ENCODE peak calls at places on chromosome 1, in five cellular contexts. One of them, this sample, is unnamed. For H3K9me3, the result is how much of the 10 kb centered on the place peaks cover.

GRCh38 chr1:236507022-236507700 is 16.6 kb upstream of the LGALS8 start:
- DNase-seq in uterus: no peak
- DNase-seq in left lung: no peak
- DNase-seq in body of pancreas: peak
- DNase-seq in ovary: no peak
- DNase-seq in this sample: no peak

GRCh38 chr1:244100691-244101453 is 49.8 kb downstream of the ZBTB18 start:
- DNase-seq in uterus: no peak
- DNase-seq in left lung: no peak
- DNase-seq in ovary: no peak
- DNase-seq in body of pancreas: no peak
- DNase-seq in this sample: no peak

GRCh38 chr1:161031874-161032273 is 6.9 kb downstream of the TSTD1 start:
- DNase-seq in body of pancreas: no peak
- DNase-seq in ovary: no peak
- DNase-seq in uterus: no peak
- DNase-seq in left lung: no peak
- DNase-seq in this sample: no peak

GRCh38 chr1:22053018-22053860 is 730 bp downstream of the CDC42 start:
- DNase-seq in ovary: peak
- DNase-seq in left lung: peak
- DNase-seq in uterus: peak
- DNase-seq in body of pancreas: peak
- DNase-seq in this sample: no peak

GRCh38 chr1:172321429-172321828 is 99.1 kb upstream of the C1orf105 start:
- DNase-seq in ovary: no peak
- DNase-seq in body of pancreas: no peak
- DNase-seq in left lung: no peak
- DNase-seq in uterus: no peak
- DNase-seq in this sample: no peak

GRCh38 chr1:59025201-59025600 is 241.4 kb upstream of the JUN start:
- DNase-seq in ovary: no peak
- DNase-seq in left lung: no peak
- DNase-seq in body of pancreas: no peak
- DNase-seq in uterus: no peak
- DNase-seq in this sample: no peak

GRCh38 chr1:181038399-181038873 is 4.7 kb downstream of the MR1 start:
- DNase-seq in left lung: no peak
- DNase-seq in body of pancreas: peak
- DNase-seq in ovary: no peak
- DNase-seq in uterus: peak
- DNase-seq in this sample: no peak

GRCh38 chr1:154154534-154155181 is at the start of gene NUP210L:
- DNase-seq in uterus: peak
- DNase-seq in left lung: peak
- DNase-seq in ovary: peak
- DNase-seq in body of pancreas: peak
- DNase-seq in this sample: peak

GRCh38 chr1:204255225-204255624 is 41.4 kb upstream of the GOLT1A start:
- DNase-seq in ovary: no peak
- DNase-seq in uterus: no peak
- DNase-seq in left lung: no peak
- DNase-seq in body of pancreas: no peak
- DNase-seq in this sample: no peak

DNA sequence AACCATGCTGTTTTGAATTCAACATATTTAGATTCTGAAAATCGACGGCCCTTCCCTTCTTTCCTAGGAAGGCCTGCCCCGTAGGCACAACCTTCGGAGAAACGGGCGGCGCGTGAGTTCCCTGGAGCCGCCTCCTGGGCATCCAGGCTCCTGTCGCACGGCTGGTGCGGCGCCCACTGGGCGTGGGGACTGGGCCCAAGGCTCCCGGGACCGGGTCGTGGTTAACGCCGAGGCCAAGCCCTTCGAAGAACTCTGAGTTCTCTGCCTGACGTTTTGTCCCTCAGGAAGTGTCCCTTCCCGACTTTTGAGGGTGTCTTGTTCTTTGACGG is 19.2 kb upstream of the TBX15 start:
- DNase-seq in ovary: no peak
- DNase-seq in body of pancreas: no peak
- DNase-seq in left lung: no peak
- DNase-seq in uterus: no peak
- DNase-seq in this sample: no peak
- H3K4me3 ChIP-seq in ovary: no peak
- H3K4me3 ChIP-seq in body of pancreas: no peak
- H3K4me3 ChIP-seq in left lung: no peak
- H3K4me3 ChIP-seq in uterus: no peak
- H3K4me3 ChIP-seq in this sample: peak

DNA sequence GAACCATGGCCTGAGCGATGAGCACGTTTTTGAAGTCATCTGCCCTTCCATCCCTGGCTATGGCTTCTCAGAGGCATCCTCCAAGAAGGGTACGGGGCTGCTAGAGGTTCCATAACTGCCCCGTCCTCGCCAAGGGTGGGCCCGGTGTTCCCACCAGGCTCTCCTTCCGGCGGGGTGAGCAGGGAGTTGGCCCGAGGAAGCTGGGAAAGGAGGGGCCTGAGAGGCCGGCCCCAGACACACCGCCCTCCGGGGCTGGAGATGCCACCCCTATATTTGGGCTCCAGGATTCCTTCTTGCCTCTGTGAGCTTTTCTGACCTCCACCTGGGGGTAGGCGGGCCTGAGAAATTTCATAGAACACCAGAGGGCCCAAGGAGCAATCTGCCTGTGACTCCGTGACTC is 28.9 kb downstream of the EPHX1 start:
- DNase-seq in body of pancreas: no peak
- DNase-seq in left lung: peak
- DNase-seq in ovary: no peak
- DNase-seq in uterus: no peak
- DNase-seq in this sample: no peak
- H3K9me3 ChIP-seq in body of pancreas: under half
- H3K9me3 ChIP-seq in left lung: under half
- H3K9me3 ChIP-seq in ovary: under half
- H3K9me3 ChIP-seq in uterus: under half
- H3K9me3 ChIP-seq in this sample: under half

GRCh38 chr1:5865056-5865455 is 127.2 kb downstream of the NPHP4 start:
- DNase-seq in uterus: no peak
- DNase-seq in left lung: no peak
- DNase-seq in body of pancreas: no peak
- DNase-seq in ovary: no peak
- DNase-seq in this sample: no peak

GRCh38 chr1:5873556-5873955 is 118.7 kb downstream of the NPHP4 start:
- DNase-seq in ovary: no peak
- DNase-seq in left lung: peak
- DNase-seq in body of pancreas: no peak
- DNase-seq in uterus: no peak
- DNase-seq in this sample: no peak

GRCh38 chr1:5865774-5866173 is 126.5 kb downstream of the NPHP4 start:
- DNase-seq in body of pancreas: no peak
- DNase-seq in ovary: no peak
- DNase-seq in uterus: no peak
- DNase-seq in left lung: no peak
- DNase-seq in this sample: no peak

GRCh38 chr1:5872886-5873285 is 119.3 kb downstream of the NPHP4 start:
- DNase-seq in left lung: peak
- DNase-seq in ovary: no peak
- DNase-seq in uterus: no peak
- DNase-seq in body of pancreas: no peak
- DNase-seq in this sample: no peak

DNA sequence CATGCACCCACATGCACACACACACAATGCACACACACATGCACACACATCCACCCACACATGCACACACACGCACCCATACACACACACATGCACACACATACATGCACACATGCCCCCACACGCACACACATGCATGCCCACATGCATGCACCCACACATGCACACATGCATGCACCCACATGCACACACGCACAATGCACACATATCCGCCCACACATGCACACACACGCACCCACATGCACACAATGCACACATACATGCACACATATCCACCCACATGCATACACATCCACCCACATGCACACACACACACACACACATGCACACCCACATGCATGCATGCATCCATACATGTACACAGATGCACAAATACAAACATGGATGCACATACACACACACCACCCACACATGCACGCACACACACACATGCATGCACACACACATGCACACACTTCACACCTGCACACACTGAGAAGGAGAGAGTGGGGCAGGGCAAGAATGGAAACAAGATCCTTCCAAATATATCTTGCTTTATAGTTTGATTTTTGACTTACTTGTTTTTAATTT is 123.2 kb downstream of the NPHP4 start:
- DNase-seq in body of pancreas: no peak
- DNase-seq in uterus: no peak
- DNase-seq in ovary: no peak
- DNase-seq in left lung: no peak
- DNase-seq in this sample: no peak
- H3K4me3 ChIP-seq in body of pancreas: no peak
- H3K4me3 ChIP-seq in uterus: no peak
- H3K4me3 ChIP-seq in ovary: no peak
- H3K4me3 ChIP-seq in left lung: no peak
- H3K4me3 ChIP-seq in this sample: no peak

GRCh38 chr1:81330111-81330510 is 470.6 kb upstream of the ADGRL2 start:
- DNase-seq in uterus: no peak
- DNase-seq in left lung: no peak
- DNase-seq in body of pancreas: no peak
- DNase-seq in ovary: no peak
- DNase-seq in this sample: no peak

GRCh38 chr1:81327743-81328142 is 473.0 kb upstream of the ADGRL2 start:
- DNase-seq in left lung: no peak
- DNase-seq in body of pancreas: no peak
- DNase-seq in uterus: no peak
- DNase-seq in ovary: no peak
- DNase-seq in this sample: no peak

GRCh38 chr1:81329061-81329460 is 471.7 kb upstream of the ADGRL2 start:
- DNase-seq in ovary: no peak
- DNase-seq in uterus: no peak
- DNase-seq in left lung: no peak
- DNase-seq in body of pancreas: no peak
- DNase-seq in this sample: no peak

GRCh38 chr1:81325404-81325803 is 475.3 kb upstream of the ADGRL2 start:
- DNase-seq in ovary: no peak
- DNase-seq in body of pancreas: peak
- DNase-seq in uterus: no peak
- DNase-seq in left lung: no peak
- DNase-seq in this sample: no peak

DNA sequence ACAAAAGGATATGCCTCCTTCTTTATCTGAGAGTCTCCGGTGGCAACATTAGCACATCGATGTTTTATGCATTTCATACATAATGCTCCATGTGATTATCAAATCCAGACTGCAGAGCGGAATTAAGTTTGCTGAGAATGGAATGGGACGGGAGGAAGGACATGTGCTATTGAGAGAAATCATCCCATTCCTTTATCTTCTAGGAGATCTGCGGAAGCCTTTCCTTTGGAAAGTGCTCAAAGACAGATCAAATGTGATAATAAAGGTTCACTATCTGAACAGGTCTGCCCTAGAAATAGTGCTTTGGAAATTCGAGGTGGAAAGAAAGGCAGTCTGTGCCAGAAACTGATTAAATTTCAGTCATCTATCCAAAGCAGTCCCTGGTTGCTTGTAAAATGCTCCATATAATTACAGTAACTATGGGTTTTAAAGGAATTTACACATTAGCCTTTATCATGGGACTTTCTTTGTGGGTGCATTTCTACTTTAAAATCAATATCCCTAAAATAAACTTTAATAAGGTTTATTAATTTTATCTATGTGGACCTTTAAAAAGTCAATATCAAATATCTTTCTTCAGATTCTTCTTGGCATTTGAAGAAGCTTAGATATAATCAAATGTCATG is 473.5 kb upstream of the ADGRL2 start:
- DNase-seq in body of pancreas: no peak
- DNase-seq in ovary: no peak
- DNase-seq in left lung: no peak
- DNase-seq in uterus: no peak
- DNase-seq in this sample: no peak
- H3K9me3 ChIP-seq in body of pancreas: under half
- H3K9me3 ChIP-seq in ovary: under half
- H3K9me3 ChIP-seq in left lung: under half
- H3K9me3 ChIP-seq in uterus: under half
- H3K9me3 ChIP-seq in this sample: under half

DNA sequence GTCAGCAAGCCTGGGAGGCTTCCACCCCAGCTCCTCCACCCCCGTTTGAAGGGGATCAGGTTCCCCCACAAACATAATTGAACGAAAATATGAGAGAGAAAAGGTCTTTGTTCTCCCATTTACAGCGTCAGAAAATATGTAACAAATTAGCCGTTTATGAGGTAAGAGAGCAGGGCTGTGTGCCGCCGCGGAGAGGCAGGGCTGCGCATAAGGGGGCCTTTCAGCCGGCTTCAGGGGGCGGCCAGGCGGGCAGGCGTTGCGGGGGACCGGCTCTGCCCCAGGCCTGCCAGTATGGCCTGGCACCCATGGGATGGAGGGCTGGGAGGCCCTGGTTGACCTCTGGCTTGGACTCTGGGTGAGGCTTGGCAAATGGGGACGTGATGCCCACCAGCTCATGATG is 179.3 kb downstream of the TRABD2B start:
- DNase-seq in ovary: no peak
- DNase-seq in uterus: no peak
- DNase-seq in left lung: no peak
- DNase-seq in body of pancreas: no peak
- DNase-seq in this sample: no peak
- H3K4me3 ChIP-seq in ovary: no peak
- H3K4me3 ChIP-seq in uterus: no peak
- H3K4me3 ChIP-seq in left lung: no peak
- H3K4me3 ChIP-seq in body of pancreas: no peak
- H3K4me3 ChIP-seq in this sample: no peak